ENCODE peak calls at places on chromosomes 5 and 9, in five cellular contexts. J is upper lobe of left lung, G is sigmoid colon, N is ovary, M is transverse colon. Z is an unnamed sample.
A peak's percentile ranks its signal among the peaks of the same experiment; 100 is the strongest.

GRCh38 chr9:97293207-97293721 is 14.2 kb upstream of the CCDC180 start:
- DNase-seq in J (peak; percentile 39), G (no peak), N (peak; percentile 46), M (no peak), Z (peak; percentile 47)

GRCh38 chr5:112419596-112420110 is 576 bp upstream of the EPB41L4A start:
- DNase-seq in J (peak; percentile 49), G (peak; percentile 77), N (peak; percentile 66), M (peak; percentile 71), Z (peak; percentile 36)

GRCh38 chr9:4333787-4334186 is 33.9 kb upstream of the GLIS3 start:
- DNase-seq in J (no peak), G (no peak), N (no peak), M (no peak), Z (no peak)

GRCh38 chr5:9126490-9126889 is 419.4 kb downstream of the SEMA5A start:
- DNase-seq in J (no peak), G (no peak), N (no peak), M (no peak), Z (no peak)

GRCh38 chr9:130607640-130608420 is 28.5 kb downstream of the FUBP3 start:
- DNase-seq in J (no peak), G (no peak), N (no peak), M (no peak), Z (no peak)

GRCh38 chr9:83218411-83219090 is 155.6 kb upstream of the RASEF start:
- DNase-seq in J (no peak), G (no peak), N (no peak), M (no peak), Z (no peak)

GRCh38 chr5:168600409-168600808 is 21.2 kb upstream of the PANK3 start:
- DNase-seq in J (no peak), G (no peak), N (no peak), M (peak; percentile 71), Z (no peak)

GRCh38 chr9:88745281-88746001 is 210.5 kb downstream of the NXNL2 start:
- DNase-seq in J (no peak), G (peak; percentile 89), N (no peak), M (peak; percentile 34), Z (no peak)

GRCh38 chr9:126724226-126724625 is 80.6 kb upstream of the ZBTB43 start:
- DNase-seq in J (no peak), G (no peak), N (no peak), M (no peak), Z (no peak)

GRCh38 chr9:126721531-126722098 is 83.2 kb upstream of the ZBTB43 start:
- DNase-seq in J (no peak), G (no peak), N (no peak), M (no peak), Z (no peak)

GRCh38 chr9:126722922-126723806 is 81.7 kb upstream of the ZBTB43 start:
- DNase-seq in J (peak; percentile 48), G (peak; percentile 80), N (no peak), M (peak; percentile 61), Z (peak; percentile 7)

GRCh38 chr9:126722252-126722921 is 82.5 kb upstream of the ZBTB43 start:
- DNase-seq in J (peak; percentile 86), G (peak; percentile 90), N (peak; percentile 65), M (peak; percentile 84), Z (peak; percentile 59)

DNA sequence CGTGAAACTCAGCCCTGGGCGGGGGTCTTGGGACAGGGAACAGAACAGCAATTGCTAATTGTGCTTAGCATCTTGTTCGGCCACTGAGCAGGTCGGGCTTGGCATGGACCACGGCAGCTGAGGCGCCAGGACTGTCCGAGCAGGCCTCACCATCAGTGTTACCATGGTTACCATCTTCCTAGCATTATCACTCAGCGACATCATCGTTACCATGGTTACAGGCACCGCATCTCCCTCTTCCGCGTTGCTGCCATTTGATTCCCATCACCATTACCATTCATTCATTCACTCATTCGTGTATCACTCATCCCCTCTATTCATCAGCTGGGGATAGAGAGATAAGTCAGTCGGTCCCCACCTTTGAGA is 81.0 kb upstream of the ZBTB43 start:
- DNase-seq in J (no peak), G (no peak), N (no peak), M (no peak), Z (no peak)
- TF ChIP-seq EP300 in J (no peak), G (no peak), N (no peak), M (no peak), Z (no peak)

GRCh38 chr5:73172893-73173292 is at the start of gene TMEM174:
- DNase-seq in J (no peak), G (no peak), N (no peak), M (no peak), Z (no peak)
- TF ChIP-seq CTCF in J (no peak), G (no peak), N (no peak), M (no peak), Z (no peak)

GRCh38 chr9:12544700-12545099 is 148.5 kb upstream of the TYRP1 start:
- DNase-seq in J (no peak), G (no peak), N (no peak), M (no peak), Z (no peak)

GRCh38 chr9:12538842-12539584 is 154.2 kb upstream of the TYRP1 start:
- DNase-seq in J (no peak), G (no peak), N (no peak), M (no peak), Z (no peak)

GRCh38 chr9:12539602-12540001 is 153.6 kb upstream of the TYRP1 start:
- DNase-seq in J (no peak), G (no peak), N (no peak), M (no peak), Z (no peak)
- H3K36me3 ChIP-seq in J (no peaks in the 10 kb centered on the region), G (no peaks in the 10 kb centered on the region), N (no peaks in the 10 kb centered on the region), M (no peaks in the 10 kb centered on the region), Z (no peaks in the 10 kb centered on the region)

DNA sequence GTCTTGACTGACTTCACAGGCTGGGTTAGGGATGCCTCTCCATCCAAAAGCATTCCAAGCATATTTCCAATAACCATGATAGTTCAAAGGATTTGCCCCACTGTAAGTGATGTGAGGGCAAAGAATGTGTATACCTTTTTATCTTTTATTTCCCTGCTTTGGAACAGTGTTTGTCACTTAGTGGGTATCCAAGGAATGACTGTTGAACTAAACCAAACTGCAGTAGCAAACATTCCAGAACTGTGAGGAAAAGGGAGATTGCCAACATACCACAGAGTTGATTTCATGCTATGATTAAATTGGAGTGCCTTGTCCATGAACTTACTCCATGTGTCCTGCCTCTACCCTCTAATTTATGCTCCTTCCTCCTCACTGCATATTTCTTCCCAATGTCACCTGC is 400.0 kb downstream of the KIAA0825 start:
- DNase-seq in J (no peak), G (no peak), N (no peak), M (no peak), Z (no peak)
- TF ChIP-seq EP300 in J (no peak), G (no peak), N (no peak), M (no peak), Z (no peak)

DNA sequence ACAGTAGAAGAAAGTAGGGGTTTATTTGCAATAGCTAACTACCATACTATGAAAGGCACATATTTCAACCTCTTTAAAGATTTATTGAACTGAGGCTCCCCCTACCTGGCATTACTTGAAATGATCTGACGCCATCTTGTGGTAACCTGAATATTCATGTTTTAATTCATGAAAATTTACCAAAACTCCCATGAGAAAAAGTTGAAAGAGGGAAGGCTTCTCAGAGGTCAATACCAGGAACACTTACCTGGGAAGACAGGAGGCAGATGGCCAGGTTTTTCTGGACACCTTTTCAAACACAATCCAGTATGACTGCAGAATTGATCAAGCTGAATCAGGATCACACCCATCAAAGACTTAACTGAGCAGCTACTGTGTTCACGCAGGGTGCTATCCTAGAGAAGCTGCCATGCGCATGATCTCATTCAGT is 9.4 kb downstream of the PRELID2 start:
- DNase-seq in J (no peak), G (no peak), N (no peak), M (no peak), Z (no peak)
- TF ChIP-seq CTCF in J (peak; percentile 62), G (peak; percentile 66), N (peak; percentile 91), M (peak; percentile 71), Z (peak; percentile 54)

DNA sequence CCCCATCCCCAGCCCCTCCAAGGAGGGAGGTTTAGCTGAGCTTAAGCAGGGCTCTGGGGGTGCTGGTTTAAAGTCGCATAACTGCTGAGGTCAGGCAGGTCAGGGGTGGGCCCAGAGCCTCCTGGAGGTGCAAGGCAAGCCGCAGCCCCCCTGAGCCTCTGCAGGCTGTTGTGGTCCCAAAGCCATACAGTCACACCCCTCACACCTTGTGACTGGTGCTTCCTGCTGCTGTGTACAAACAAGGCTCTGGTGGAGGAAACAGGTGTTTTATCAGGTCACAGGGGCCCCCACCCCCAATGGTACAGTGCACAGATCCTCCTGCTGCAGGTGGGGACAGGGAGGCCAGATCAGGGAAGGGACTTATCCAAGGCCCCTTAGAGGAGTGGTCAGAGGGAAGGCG is 8.0 kb downstream of the TCF7 start:
- DNase-seq in J (peak; percentile 41), G (no peak), N (no peak), M (peak; percentile 57), Z (no peak)
- H3K36me3 ChIP-seq in J (no peaks in the 10 kb centered on the region), G (peaks cover 2% of the 10 kb centered on the region), N (no peaks in the 10 kb centered on the region), M (no peaks in the 10 kb centered on the region), Z (no peaks in the 10 kb centered on the region)

GRCh38 chr9:122119166-122119521 is 26.0 kb upstream of the TTLL11 start:
- DNase-seq in J (no peak), G (no peak), N (no peak), M (no peak), Z (no peak)
- TF ChIP-seq EP300 in J (no peak), G (no peak), N (no peak), M (no peak), Z (no peak)

Z was measured in tibial nerve.